ENCODE peak calls at places on chromosomes 12 and 14, in five cellular contexts. One of them, this sample, is unnamed.

GRCh38 chr12:3421191-3421590 is 69.8 kb upstream of the PRMT8 start:
- DNase-seq in Panc1: no peak
- DNase-seq in right lobe of liver: no peak
- DNase-seq in CD8-positive, alpha-beta memory T cell: no peak
- DNase-seq in tibial artery: no peak
- DNase-seq in this sample: no peak

GRCh38 chr14:56555921-56556570 is 23.6 kb upstream of the TMEM260 start:
- DNase-seq in tibial artery: no peak
- DNase-seq in CD8-positive, alpha-beta memory T cell: no peak
- DNase-seq in right lobe of liver: no peak
- DNase-seq in Panc1: peak; percentile 24
- DNase-seq in this sample: no peak

GRCh38 chr12:49293056-49293956 is 1.6 kb upstream of the PRPH start:
- DNase-seq in CD8-positive, alpha-beta memory T cell: no peak
- DNase-seq in tibial artery: peak; percentile 70
- DNase-seq in right lobe of liver: no peak
- DNase-seq in Panc1: no peak
- DNase-seq in this sample: no peak

GRCh38 chr12:96053476-96054261 is 18.3 kb upstream of the LTA4H start:
- DNase-seq in CD8-positive, alpha-beta memory T cell: no peak
- DNase-seq in Panc1: no peak
- DNase-seq in tibial artery: no peak
- DNase-seq in right lobe of liver: no peak
- DNase-seq in this sample: no peak

GRCh38 chr14:81437226-81437625 is 37.1 kb upstream of the STON2 start:
- DNase-seq in Panc1: no peak
- DNase-seq in right lobe of liver: no peak
- DNase-seq in tibial artery: no peak
- DNase-seq in CD8-positive, alpha-beta memory T cell: no peak
- DNase-seq in this sample: no peak

GRCh38 chr12:48000878-48001321 is 3.4 kb downstream of the COL2A1 start:
- DNase-seq in tibial artery: peak; percentile 64
- DNase-seq in right lobe of liver: no peak
- DNase-seq in Panc1: no peak
- DNase-seq in CD8-positive, alpha-beta memory T cell: no peak
- DNase-seq in this sample: no peak

GRCh38 chr12:53849113-53849512 is 89.5 kb upstream of the HOXC13 start:
- DNase-seq in tibial artery: no peak
- DNase-seq in Panc1: no peak
- DNase-seq in CD8-positive, alpha-beta memory T cell: no peak
- DNase-seq in right lobe of liver: no peak
- DNase-seq in this sample: no peak

GRCh38 chr12:54001283-54002187 is 1.6 kb downstream of the HOXC9 start:
- DNase-seq in right lobe of liver: peak; percentile 21
- DNase-seq in CD8-positive, alpha-beta memory T cell: no peak
- DNase-seq in tibial artery: no peak
- DNase-seq in Panc1: no peak
- DNase-seq in this sample: no peak

GRCh38 chr14:83071888-83072501 is 1538.3 kb upstream of the SEL1L start:
- DNase-seq in Panc1: no peak
- DNase-seq in tibial artery: no peak
- DNase-seq in right lobe of liver: no peak
- DNase-seq in CD8-positive, alpha-beta memory T cell: no peak
- DNase-seq in this sample: no peak
- H3K27ac ChIP-seq in Panc1: no peak overlapping the region
- H3K27ac ChIP-seq in tibial artery: no peak overlapping the region
- H3K27ac ChIP-seq in right lobe of liver: no peak overlapping the region
- H3K27ac ChIP-seq in CD8-positive, alpha-beta memory T cell: no peak overlapping the region
- H3K27ac ChIP-seq in this sample: no peak overlapping the region

GRCh38 chr12:52187206-52187605 is 4.6 kb downstream of the KRT80 start:
- DNase-seq in CD8-positive, alpha-beta memory T cell: no peak
- DNase-seq in right lobe of liver: no peak
- DNase-seq in Panc1: no peak
- DNase-seq in tibial artery: no peak
- DNase-seq in this sample: no peak
- H3K4me1 ChIP-seq in CD8-positive, alpha-beta memory T cell: no peaks in the 10 kb centered on the region
- H3K4me1 ChIP-seq in right lobe of liver: no peaks in the 10 kb centered on the region
- H3K4me1 ChIP-seq in Panc1: peaks cover 96% of the 10 kb centered on the region
- H3K4me1 ChIP-seq in tibial artery: peaks cover 67% of the 10 kb centered on the region
- H3K4me1 ChIP-seq in this sample: no peaks in the 10 kb centered on the region

DNA sequence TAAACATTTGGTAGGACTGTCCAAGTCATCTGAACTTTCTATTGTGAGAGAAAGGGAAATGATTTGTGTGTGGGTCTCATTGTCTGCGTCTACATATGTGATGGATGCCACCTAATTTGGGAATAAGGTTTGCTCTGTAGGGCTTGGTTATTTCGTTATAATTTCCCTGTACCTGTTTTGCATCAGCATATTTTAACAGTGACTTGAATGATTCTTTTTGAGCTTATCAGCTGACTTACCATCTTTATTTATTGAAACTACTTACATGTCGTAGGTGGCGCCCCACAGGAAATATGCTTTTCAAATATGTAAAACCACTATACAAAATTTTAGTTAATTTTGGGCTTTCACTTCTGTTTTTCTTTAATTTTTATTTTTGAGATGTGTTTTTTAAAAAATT is 56.5 kb upstream of the BCAT1 start:
- DNase-seq in CD8-positive, alpha-beta memory T cell: no peak
- DNase-seq in Panc1: no peak
- DNase-seq in tibial artery: no peak
- DNase-seq in right lobe of liver: no peak
- DNase-seq in this sample: no peak
- H3K4me3 ChIP-seq in CD8-positive, alpha-beta memory T cell: no peak overlapping the region
- H3K4me3 ChIP-seq in Panc1: no peak overlapping the region
- H3K4me3 ChIP-seq in tibial artery: no peak overlapping the region
- H3K4me3 ChIP-seq in right lobe of liver: no peak overlapping the region
- H3K4me3 ChIP-seq in this sample: no peak overlapping the region

DNA sequence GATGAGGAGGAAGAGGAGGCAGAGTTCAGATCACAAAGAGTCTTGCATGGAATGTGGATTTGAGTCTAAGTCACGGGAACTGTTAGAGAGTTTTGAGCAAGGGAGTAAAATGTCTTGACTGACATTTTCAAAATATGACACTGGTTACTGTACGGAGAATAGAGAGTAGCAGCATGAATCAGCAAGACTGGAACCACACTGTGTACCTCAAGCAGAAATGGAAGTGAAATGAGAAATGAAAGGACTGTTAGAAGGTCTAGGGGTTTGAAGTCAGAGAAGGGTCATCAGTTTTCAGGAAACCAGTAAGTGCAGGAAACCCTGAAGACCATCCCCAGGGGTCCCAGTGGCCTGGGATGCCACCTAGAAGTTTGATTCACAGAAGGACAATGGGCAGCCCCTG is 236.3 kb downstream of the GALC start:
- DNase-seq in CD8-positive, alpha-beta memory T cell: no peak
- DNase-seq in Panc1: no peak
- DNase-seq in right lobe of liver: no peak
- DNase-seq in tibial artery: no peak
- DNase-seq in this sample: no peak
- H3K27ac ChIP-seq in CD8-positive, alpha-beta memory T cell: no peak overlapping the region
- H3K27ac ChIP-seq in Panc1: no peak overlapping the region
- H3K27ac ChIP-seq in right lobe of liver: no peak overlapping the region
- H3K27ac ChIP-seq in tibial artery: no peak overlapping the region
- H3K27ac ChIP-seq in this sample: no peak overlapping the region

GRCh38 chr12:6367969-6368892 is 7.1 kb downstream of the SCNN1A start:
- DNase-seq in tibial artery: no peak
- DNase-seq in Panc1: no peak
- DNase-seq in CD8-positive, alpha-beta memory T cell: no peak
- DNase-seq in right lobe of liver: no peak
- DNase-seq in this sample: no peak

GRCh38 chr12:6370576-6370935 is 4.8 kb downstream of the SCNN1A start:
- DNase-seq in CD8-positive, alpha-beta memory T cell: no peak
- DNase-seq in tibial artery: no peak
- DNase-seq in right lobe of liver: peak; percentile 43
- DNase-seq in Panc1: no peak
- DNase-seq in this sample: no peak

GRCh38 chr12:6369916-6370575 is 5.3 kb downstream of the SCNN1A start:
- DNase-seq in Panc1: no peak
- DNase-seq in right lobe of liver: peak; percentile 57
- DNase-seq in CD8-positive, alpha-beta memory T cell: no peak
- DNase-seq in tibial artery: no peak
- DNase-seq in this sample: no peak

GRCh38 chr12:6368906-6369525 is 6.3 kb downstream of the SCNN1A start:
- DNase-seq in CD8-positive, alpha-beta memory T cell: no peak
- DNase-seq in right lobe of liver: no peak
- DNase-seq in tibial artery: no peak
- DNase-seq in Panc1: no peak
- DNase-seq in this sample: no peak

GRCh38 chr12:6367065-6367968 is 8.0 kb downstream of the SCNN1A start:
- DNase-seq in Panc1: no peak
- DNase-seq in CD8-positive, alpha-beta memory T cell: peak; percentile 56
- DNase-seq in right lobe of liver: no peak
- DNase-seq in tibial artery: no peak
- DNase-seq in this sample: peak; percentile 78
- H3K4me1 ChIP-seq in Panc1: peaks cover 41% of the 10 kb centered on the region
- H3K4me1 ChIP-seq in CD8-positive, alpha-beta memory T cell: peaks cover 21% of the 10 kb centered on the region
- H3K4me1 ChIP-seq in right lobe of liver: no peaks in the 10 kb centered on the region
- H3K4me1 ChIP-seq in tibial artery: peaks cover 18% of the 10 kb centered on the region
- H3K4me1 ChIP-seq in this sample: peaks cover 24% of the 10 kb centered on the region

DNA sequence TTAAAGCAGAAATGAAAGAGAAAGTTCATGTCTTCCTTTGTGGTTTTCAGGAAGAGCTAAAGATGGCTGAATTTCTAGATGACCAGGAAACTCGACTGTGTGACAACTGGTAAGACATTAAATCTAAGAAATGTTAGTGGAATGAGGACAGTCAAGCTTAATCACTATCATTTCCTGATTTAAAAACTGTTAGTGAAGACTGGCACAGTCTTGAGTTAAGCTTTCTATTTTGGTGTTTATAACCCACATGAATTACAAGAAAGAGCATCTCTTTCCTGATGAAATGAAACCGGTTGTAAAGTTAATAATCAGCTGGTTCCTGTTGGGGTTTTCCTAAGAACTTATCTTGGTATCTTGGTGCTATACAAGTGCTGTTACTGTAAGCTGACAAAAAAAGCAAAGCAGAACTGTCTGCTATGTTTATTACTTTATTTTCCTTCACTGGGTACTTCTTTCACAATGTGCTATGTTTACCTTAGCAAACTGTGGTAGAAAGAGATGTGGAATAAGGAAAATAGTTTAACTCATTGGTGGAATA is 5.2 kb downstream of the TRAFD1 start:
- DNase-seq in tibial artery: no peak
- DNase-seq in right lobe of liver: no peak
- DNase-seq in CD8-positive, alpha-beta memory T cell: peak; percentile 68
- DNase-seq in Panc1: no peak
- DNase-seq in this sample: peak; percentile 89
- H3K4me3 ChIP-seq in tibial artery: peak overlapping the region; percentile 6
- H3K4me3 ChIP-seq in right lobe of liver: peak overlapping the region; percentile 13
- H3K4me3 ChIP-seq in CD8-positive, alpha-beta memory T cell: peak overlapping the region; percentile 35
- H3K4me3 ChIP-seq in Panc1: no peak overlapping the region
- H3K4me3 ChIP-seq in this sample: peak overlapping the region; percentile 84

GRCh38 chr12:88453323-88453722 is 126.9 kb downstream of the KITLG start:
- DNase-seq in Panc1: no peak
- DNase-seq in CD8-positive, alpha-beta memory T cell: no peak
- DNase-seq in right lobe of liver: no peak
- DNase-seq in tibial artery: no peak
- DNase-seq in this sample: no peak
- H3K27ac ChIP-seq in Panc1: no peak overlapping the region
- H3K27ac ChIP-seq in CD8-positive, alpha-beta memory T cell: no peak overlapping the region
- H3K27ac ChIP-seq in right lobe of liver: no peak overlapping the region
- H3K27ac ChIP-seq in tibial artery: no peak overlapping the region
- H3K27ac ChIP-seq in this sample: no peak overlapping the region

DNA sequence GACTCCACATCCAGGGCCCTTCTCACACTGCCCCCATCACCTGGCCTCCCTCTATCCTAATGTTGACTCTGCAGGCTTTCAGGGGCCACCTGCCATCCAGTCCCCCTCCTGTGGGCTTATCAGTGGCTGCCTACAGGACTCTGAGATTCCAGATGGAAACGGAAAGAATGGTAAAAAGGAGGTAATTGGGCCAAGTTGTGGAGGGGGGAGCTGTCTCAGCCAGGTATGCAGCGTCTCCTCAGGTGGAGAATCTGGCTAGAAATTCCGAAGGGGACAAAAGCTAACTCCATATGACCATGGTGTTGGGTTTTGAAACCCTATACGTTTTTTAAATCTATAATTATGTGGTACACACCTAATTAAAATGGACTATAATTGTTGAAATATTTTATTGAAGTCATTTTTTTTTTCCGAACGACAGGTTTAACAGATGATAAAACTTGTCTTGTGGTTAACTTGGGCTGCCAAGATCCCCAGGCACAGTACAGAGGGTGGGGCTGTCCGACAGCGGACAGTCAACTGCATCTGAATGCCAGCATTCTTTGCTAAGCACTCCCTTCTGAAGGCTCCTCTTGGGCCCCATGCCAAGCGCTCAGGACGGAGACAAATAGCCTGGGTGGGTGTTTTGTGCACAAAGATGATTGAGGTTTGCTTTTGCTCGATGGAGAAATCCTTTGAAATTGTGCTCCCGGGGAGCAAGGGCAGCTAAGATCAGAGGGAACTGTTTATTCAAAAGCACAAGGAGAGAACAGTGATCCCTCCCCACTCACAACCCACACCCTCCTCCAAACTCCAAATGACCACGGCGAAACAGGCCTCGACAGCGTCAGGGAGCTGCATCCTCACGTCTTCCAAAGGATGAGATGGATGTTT is 365.6 kb downstream of the BCL11B start:
- DNase-seq in tibial artery: no peak
- DNase-seq in right lobe of liver: no peak
- DNase-seq in CD8-positive, alpha-beta memory T cell: no peak
- DNase-seq in Panc1: no peak
- DNase-seq in this sample: no peak
- H3K4me1 ChIP-seq in tibial artery: no peaks in the 10 kb centered on the region
- H3K4me1 ChIP-seq in right lobe of liver: no peaks in the 10 kb centered on the region
- H3K4me1 ChIP-seq in CD8-positive, alpha-beta memory T cell: no peaks in the 10 kb centered on the region
- H3K4me1 ChIP-seq in Panc1: no peaks in the 10 kb centered on the region
- H3K4me1 ChIP-seq in this sample: no peaks in the 10 kb centered on the region

This sample was measured in CD4-positive, CD25-positive, alpha-beta regulatory T cell.